ENCODE peak calls at places on chromosome 9, in four cellular contexts. N is fibroblast of mammary gland, C is cardiac muscle cell, W is lower lobe of right lung. R is an unnamed sample.

GRCh38 chr9:34490360-34490759 is 31.8 kb downstream of the DNAI1 start:
- DNase-seq in C (no peak), N (no peak), W (no peak), R (no peak)

GRCh38 chr9:89440548-89440947 is 57.4 kb downstream of the SEMA4D start:
- DNase-seq in W (peak; percentile 90), C (no peak), N (no peak), R (no peak)

GRCh38 chr9:27726244-27727141 is 153.2 kb upstream of the C9orf72 start:
- DNase-seq in C (peak; percentile 83), W (no peak), N (peak; percentile 64), R (peak; percentile 34)

GRCh38 chr9:88751781-88752180 is 216.8 kb downstream of the NXNL2 start:
- DNase-seq in N (no peak), C (no peak), W (no peak), R (no peak)

GRCh38 chr9:110197330-110198187 is 10.4 kb downstream of the C9orf152 start:
- DNase-seq in C (no peak), N (peak; percentile 36), W (no peak), R (no peak)

GRCh38 chr9:10396641-10397040 is 216.2 kb downstream of the PTPRD start:
- DNase-seq in W (no peak), N (no peak), C (no peak), R (no peak)

GRCh38 chr9:126461029-126461428 is 134.4 kb downstream of the MVB12B start:
- DNase-seq in N (no peak), C (no peak), W (no peak), R (no peak)

GRCh38 chr9:80449513-80449912 is 877.7 kb downstream of the TLE4 start:
- DNase-seq in W (no peak), N (no peak), C (no peak), R (no peak)

GRCh38 chr9:23554691-23555090 is 271.3 kb downstream of the ELAVL2 start:
- DNase-seq in W (no peak), C (no peak), N (no peak), R (no peak)

GRCh38 chr9:98563212-98563907 is 145.4 kb downstream of the GABBR2 start:
- DNase-seq in N (no peak), W (no peak), C (no peak), R (no peak)

GRCh38 chr9:73173526-73174411 is 22.1 kb downstream of the ANXA1 start:
- DNase-seq in C (no peak), N (no peak), W (no peak), R (no peak)

R was measured in Caco-2.